ENCODE peak calls at places on chromosomes 7 and 10, in eight cellular contexts. X is neural crest cell, I is amygdala, W is NCI-H345, O is AML-193, M is Panc1, N is progenitor cell of endocrine pancreas, D is RCC 7860. Y is an unnamed sample.

GRCh38 chr7:123881300-123881699 is 36.3 kb downstream of the HYAL4 start:
- DNase-seq in D (no peak), I (no peak), W (no peak), O (no peak), M (no peak), N (no peak), X (no peak), Y (no peak)

GRCh38 chr10:34147641-34148040 is 667.5 kb downstream of the PARD3 start:
- DNase-seq in N (no peak), O (no peak), I (no peak), X (no peak), M (no peak), W (no peak), D (no peak), Y (no peak)

GRCh38 chr10:100509241-100509640 is 10.4 kb downstream of the SEC31B start:
- DNase-seq in N (no peak), X (no peak), D (no peak), M (no peak), W (no peak), O (no peak), I (no peak), Y (no peak)

GRCh38 chr7:80624763-80625162 is 13.7 kb upstream of the CD36 start:
- DNase-seq in W (no peak), O (no peak), X (no peak), D (no peak), N (no peak), M (no peak), I (no peak), Y (no peak)

GRCh38 chr10:83372646-83373045 is 766.7 kb upstream of the GHITM start:
- DNase-seq in D (no peak), O (no peak), M (no peak), X (no peak), N (no peak), W (no peak), I (no peak), Y (no peak)

GRCh38 chr7:52917982-52918578 is 117.4 kb upstream of the POM121L12 start:
- DNase-seq in M (peak; percentile 2), D (no peak), N (no peak), X (no peak), W (no peak), I (no peak), O (no peak), Y (no peak)

GRCh38 chr10:128054163-128054970 is 71.9 kb downstream of the MKI67 start:
- DNase-seq in O (no peak), M (no peak), N (no peak), W (no peak), D (no peak), I (no peak), X (no peak), Y (no peak)

GRCh38 chr10:89327803-89328441 is at the start of gene IFIT3:
- DNase-seq in I (peak; percentile 46), D (peak; percentile 68), O (peak; percentile 78), W (no peak), N (no peak), X (peak; percentile 12), M (peak; percentile 64), Y (peak; percentile 7)

GRCh38 chr10:48439031-48439430 is 132.6 kb downstream of the MAPK8 start:
- DNase-seq in I (no peak), M (no peak), X (no peak), W (no peak), O (no peak), N (no peak), D (peak; percentile 46), Y (peak; percentile 40)

Y was measured in NCI-H146.